ENCODE peak calls at places on chromosomes 11 and 22, in five cellular contexts. F, Z, I, R and Q are unnamed samples.

GRCh38 chr11:84014539-84014938 is 728.4 kb upstream of the CCDC90B start:
- DNase-seq in F (no peak), Z (no peak), I (no peak), R (no peak), Q (no peak)

GRCh38 chr11:6655790-6656580 is at the start of gene DCHS1:
- DNase-seq in F (no peak), Z (no peak), I (no peak), R (peak), Q (no peak)

GRCh38 chr22:38314140-38314991 is 2.9 kb downstream of the CSNK1E start:
- DNase-seq in F (no peak), Z (no peak), I (peak), R (no peak), Q (no peak)

GRCh38 chr11:115170133-115170815 is 333.9 kb downstream of the CADM1 start:
- DNase-seq in F (no peak), Z (peak), I (peak), R (no peak), Q (no peak)

GRCh38 chr22:22979954-22980353 is 90.4 kb upstream of the GNAZ start:
- DNase-seq in F (no peak), Z (no peak), I (no peak), R (no peak), Q (no peak)

GRCh38 chr11:43486141-43486540 is 127.4 kb downstream of the TTC17 start:
- DNase-seq in F (no peak), Z (peak), I (peak), R (no peak), Q (no peak)

GRCh38 chr11:47394050-47394321 is 14.4 kb upstream of the SLC39A13 start:
- DNase-seq in F (no peak), Z (no peak), I (no peak), R (peak), Q (no peak)

GRCh38 chr11:78398715-78399114 is 18.9 kb downstream of the GAB2 start:
- DNase-seq in F (no peak), Z (no peak), I (no peak), R (no peak), Q (no peak)

GRCh38 chr11:80280737-80281136 is 839.9 kb upstream of the TENM4 start:
- DNase-seq in F (no peak), Z (no peak), I (no peak), R (peak), Q (no peak)

GRCh38 chr11:11849127-11849746 is 7.5 kb downstream of the USP47 start:
- DNase-seq in F (no peak), Z (peak), I (peak), R (peak), Q (peak)

GRCh38 chr11:132821027-132821426 is 711.3 kb downstream of the OPCML start:
- DNase-seq in F (no peak), Z (no peak), I (peak), R (no peak), Q (no peak)

GRCh38 chr11:11691296-11692141 is 69.7 kb upstream of the GALNT18 start:
- DNase-seq in F (peak), Z (no peak), I (no peak), R (no peak), Q (no peak)

GRCh38 chr11:118921929-118922744 is 3.6 kb downstream of the BCL9L start:
- DNase-seq in F (no peak), Z (peak), I (peak), R (peak), Q (peak)

GRCh38 chr11:68962527-68963250 is 18.1 kb downstream of the MRGPRD start:
- DNase-seq in F (no peak), Z (no peak), I (no peak), R (peak), Q (no peak)

GRCh38 chr11:95154514-95154913 is 64.9 kb downstream of the ENDOD1 start:
- DNase-seq in F (peak), Z (no peak), I (peak), R (no peak), Q (no peak)

GRCh38 chr11:67456068-67456705 is 1.0 kb downstream of the CABP4 start:
- DNase-seq in F (no peak), Z (no peak), I (no peak), R (peak), Q (no peak)

GRCh38 chr11:121032546-121032945 is 8.6 kb downstream of the TBCEL start:
- DNase-seq in F (no peak), Z (no peak), I (peak), R (no peak), Q (no peak)